ENCODE peak calls at places on chromosomes 16 and 17, in ten cellular contexts. V is AG09319, G is A172, M is dorsolateral prefrontal cortex, J is retina, X is brain microvascular endothelial cell, L is cardiac fibroblast, Z is NCI-H1048, D is GDM1, R is NCI-H1092. F is an unnamed sample.

GRCh38 chr17:55806745-55807466 is 56.1 kb downstream of the PCTP start:
- DNase-seq in V (no peak), G (no peak), M (no peak), J (no peak), X (no peak), L (no peak), Z (no peak), D (no peak), R (no peak), F (no peak)

GRCh38 chr17:75315541-75316243 is 26.5 kb upstream of the SLC25A19 start:
- DNase-seq in V (no peak), G (peak), M (no peak), J (no peak), X (no peak), L (peak), Z (no peak), D (no peak), R (no peak), F (no peak)

GRCh38 chr17:75067856-75068255 is 19.9 kb upstream of the SLC16A5 start:
- DNase-seq in V (no peak), G (peak), M (no peak), J (no peak), X (no peak), L (no peak), Z (no peak), D (peak), R (no peak), F (no peak)

GRCh38 chr17:50274142-50274944 is at the start of gene TMEM92:
- DNase-seq in V (no peak), G (peak), M (no peak), J (no peak), X (no peak), L (no peak), Z (no peak), D (peak), R (no peak), F (no peak)

GRCh38 chr16:48105456-48105855 is 50.3 kb downstream of the ABCC12 start:
- DNase-seq in V (no peak), G (no peak), M (no peak), J (no peak), X (no peak), L (no peak), Z (no peak), D (no peak), R (no peak), F (no peak)

GRCh38 chr17:83154311-83155127 is 75.1 kb downstream of the METRNL start:
- DNase-seq in V (no peak), G (no peak), M (no peak), J (no peak), X (no peak), L (no peak), Z (no peak), D (no peak), R (no peak), F (no peak)

GRCh38 chr16:55144656-55145055 is 179.3 kb upstream of the IRX6 start:
- DNase-seq in V (no peak), G (no peak), M (no peak), J (no peak), X (no peak), L (no peak), Z (no peak), D (no peak), R (no peak), F (no peak)

GRCh38 chr16:88353691-88354090 is 29.1 kb upstream of the ZNF469 start:
- DNase-seq in V (no peak), G (no peak), M (no peak), J (no peak), X (no peak), L (no peak), Z (no peak), D (no peak), R (no peak), F (no peak)

GRCh38 chr17:1970843-1971384 is 54.2 kb downstream of the RTN4RL1 start:
- DNase-seq in V (no peak), G (no peak), M (no peak), J (no peak), X (no peak), L (no peak), Z (no peak), D (no peak), R (no peak), F (no peak)

GRCh38 chr17:44065668-44066203 is 735 bp downstream of the LSM12 start:
- DNase-seq in V (no peak), G (no peak), M (no peak), J (no peak), X (no peak), L (peak), Z (no peak), D (no peak), R (no peak), F (peak)

GRCh38 chr17:39134878-39135277 is 16.6 kb downstream of the PLXDC1 start:
- DNase-seq in V (no peak), G (peak), M (no peak), J (no peak), X (no peak), L (no peak), Z (no peak), D (no peak), R (no peak), F (no peak)

GRCh38 chr16:68070249-68070725 is 14.9 kb upstream of the NFATC3 start:
- DNase-seq in V (no peak), G (no peak), M (no peak), J (no peak), X (no peak), L (no peak), Z (no peak), D (no peak), R (no peak), F (no peak)

GRCh38 chr16:75860654-75861053 is 134.4 kb upstream of the CPHXL start:
- DNase-seq in V (no peak), G (no peak), M (peak), J (peak), X (no peak), L (no peak), Z (no peak), D (no peak), R (peak), F (no peak)

GRCh38 chr17:11853321-11854151 is 143.7 kb downstream of the ZNF18 start:
- DNase-seq in V (no peak), G (peak), M (peak), J (no peak), X (no peak), L (no peak), Z (no peak), D (no peak), R (no peak), F (no peak)

GRCh38 chr17:73956595-73957465 is 246.6 kb upstream of the RPL38 start:
- DNase-seq in V (no peak), G (peak), M (peak), J (peak), X (peak), L (no peak), Z (peak), D (no peak), R (peak), F (peak)

GRCh38 chr17:45034599-45034998 is 16.8 kb downstream of the DCAKD start:
- DNase-seq in V (no peak), G (no peak), M (no peak), J (no peak), X (no peak), L (no peak), Z (no peak), D (no peak), R (no peak), F (no peak)

GRCh38 chr17:82862191-82862590 is 22.4 kb upstream of the ZNF750 start:
- DNase-seq in V (no peak), G (no peak), M (no peak), J (no peak), X (no peak), L (no peak), Z (no peak), D (no peak), R (no peak), F (no peak)

GRCh38 chr17:80992948-80993624 is 1.4 kb downstream of the CHMP6 start:
- DNase-seq in V (no peak), G (no peak), M (no peak), J (no peak), X (no peak), L (no peak), Z (no peak), D (no peak), R (no peak), F (no peak)

GRCh38 chr16:81946206-81946605 is 65.1 kb downstream of the SDR42E1 start:
- DNase-seq in V (peak), G (peak), M (no peak), J (no peak), X (peak), L (peak), Z (no peak), D (no peak), R (no peak), F (peak)

GRCh38 chr17:16923904-16924700 is 47.8 kb downstream of the TNFRSF13B start:
- DNase-seq in V (no peak), G (no peak), M (peak), J (no peak), X (no peak), L (no peak), Z (no peak), D (no peak), R (no peak), F (no peak)

GRCh38 chr17:79666111-79666510 is 55.3 kb upstream of the RBFOX3 start:
- DNase-seq in V (no peak), G (no peak), M (peak), J (no peak), X (no peak), L (no peak), Z (no peak), D (no peak), R (no peak), F (no peak)

GRCh38 chr16:47713225-47713595 is 252.1 kb downstream of the PHKB start:
- DNase-seq in V (no peak), G (peak), M (no peak), J (no peak), X (peak), L (peak), Z (no peak), D (peak), R (no peak), F (peak)

GRCh38 chr17:44502598-44503079 is 567 bp downstream of the GPATCH8 start:
- DNase-seq in V (no peak), G (peak), M (no peak), J (no peak), X (no peak), L (peak), Z (no peak), D (no peak), R (peak), F (no peak)

GRCh38 chr16:85094812-85095211 is 17.5 kb downstream of the CIBAR2 start:
- DNase-seq in V (no peak), G (no peak), M (no peak), J (no peak), X (no peak), L (no peak), Z (no peak), D (no peak), R (no peak), F (no peak)

GRCh38 chr16:89919535-89920406 is 1.1 kb downstream of the MC1R start:
- DNase-seq in V (no peak), G (no peak), M (no peak), J (no peak), X (no peak), L (no peak), Z (no peak), D (no peak), R (no peak), F (no peak)

GRCh38 chr17:81911277-81911961 is at the start of gene PCYT2:
- DNase-seq in V (no peak), G (peak), M (peak), J (peak), X (peak), L (peak), Z (peak), D (peak), R (peak), F (peak)

GRCh38 chr17:6420173-6420641 is 14.7 kb downstream of the AIPL1 start:
- DNase-seq in V (no peak), G (no peak), M (no peak), J (peak), X (no peak), L (peak), Z (no peak), D (no peak), R (no peak), F (peak)

GRCh38 chr16:35752773-35753558 is 2293.6 kb downstream of the TP53TG3F start:
- DNase-seq in V (no peak), G (no peak), M (no peak), J (no peak), X (no peak), L (no peak), Z (no peak), D (no peak), R (no peak), F (no peak)

GRCh38 chr17:21285164-21286065 is 904 bp downstream of the MAP2K3 start:
- DNase-seq in V (no peak), G (peak), M (no peak), J (peak), X (no peak), L (peak), Z (no peak), D (no peak), R (no peak), F (peak)

GRCh38 chr16:79509221-79509631 is 91.3 kb downstream of the MAF start:
- DNase-seq in V (no peak), G (no peak), M (peak), J (peak), X (no peak), L (no peak), Z (no peak), D (peak), R (peak), F (no peak)

GRCh38 chr17:45948881-45949624 is 50.0 kb upstream of the STH start:
- DNase-seq in V (peak), G (peak), M (peak), J (peak), X (peak), L (peak), Z (no peak), D (peak), R (no peak), F (peak)

GRCh38 chr17:40068917-40069750 is 6.4 kb downstream of the THRA start:
- DNase-seq in V (peak), G (peak), M (peak), J (peak), X (peak), L (peak), Z (no peak), D (peak), R (peak), F (peak)

GRCh38 chr17:80254396-80255241 is 6.0 kb upstream of the RNF213 start:
- DNase-seq in V (peak), G (peak), M (no peak), J (no peak), X (peak), L (peak), Z (no peak), D (peak), R (no peak), F (peak)

GRCh38 chr17:48456584-48456983 is 26.6 kb upstream of the SKAP1 start:
- DNase-seq in V (no peak), G (peak), M (no peak), J (no peak), X (no peak), L (peak), Z (no peak), D (no peak), R (no peak), F (no peak)

GRCh38 chr17:5184284-5184683 is 7.4 kb downstream of the ZNF594 start:
- DNase-seq in V (no peak), G (no peak), M (no peak), J (no peak), X (no peak), L (no peak), Z (no peak), D (no peak), R (no peak), F (no peak)

GRCh38 chr17:43813386-43813785 is 19.6 kb downstream of the MPP3 start:
- DNase-seq in V (no peak), G (peak), M (no peak), J (no peak), X (no peak), L (no peak), Z (no peak), D (no peak), R (no peak), F (no peak)

GRCh38 chr16:85940214-85940613 is 41.3 kb downstream of the IRF8 start:
- DNase-seq in V (no peak), G (no peak), M (no peak), J (no peak), X (no peak), L (no peak), Z (no peak), D (no peak), R (no peak), F (no peak)

GRCh38 chr16:49620868-49621239 is 235.1 kb downstream of the ZNF423 start:
- DNase-seq in V (no peak), G (peak), M (no peak), J (peak), X (no peak), L (no peak), Z (no peak), D (no peak), R (no peak), F (no peak)